ENCODE peak calls at places on chromosomes 11 and 22, in ten cellular contexts. G is heart left ventricle; D is GM10248; N is psoas muscle; W is activated naive CD4-positive, alpha-beta T cell treated with anti-CD3 and anti-CD28 coated beads, Interleukin-2, amount 10 ng/mL, durations not matched to agents 7 days and 5 days; O is T-helper 9 cell; H is HFF-Myc; C is hypothalamus; R is GF-D8; M is AG08396. S is an unnamed sample.

GRCh38 chr11:61290905-61291690 is 4.0 kb downstream of the VWCE start:
- DNase-seq in G (no peak), D (no peak), N (no peak), W (no peak), O (no peak), H (no peak), C (no peak), R (no peak), M (no peak), S (no peak)

GRCh38 chr11:84628871-84629625 is 998.1 kb downstream of the DLG2 start:
- DNase-seq in G (no peak), D (no peak), N (no peak), W (no peak), O (no peak), H (no peak), C (no peak), R (no peak), M (no peak), S (no peak)

GRCh38 chr22:23268139-23268712 is 87.9 kb downstream of the BCR start:
- DNase-seq in G (no peak), D (no peak), N (no peak), W (no peak), O (no peak), H (no peak), C (peak), R (no peak), M (no peak), S (no peak)

GRCh38 chr22:40345801-40346177 is 511 bp upstream of the ADSL start:
- DNase-seq in G (peak), D (peak), N (no peak), W (peak), O (peak), H (no peak), C (no peak), R (peak), M (peak), S (peak)

GRCh38 chr22:37443977-37444376 is 16.7 kb upstream of the ELFN2 start:
- DNase-seq in G (no peak), D (no peak), N (no peak), W (no peak), O (no peak), H (no peak), C (no peak), R (no peak), M (no peak), S (no peak)

GRCh38 chr11:62921573-62922188 is 518 bp upstream of the CHRM1 start:
- DNase-seq in G (no peak), D (no peak), N (no peak), W (no peak), O (no peak), H (no peak), C (no peak), R (no peak), M (peak), S (no peak)

GRCh38 chr11:120404495-120404894 is 68.3 kb downstream of the ARHGEF12 start:
- DNase-seq in G (no peak), D (no peak), N (no peak), W (no peak), O (no peak), H (no peak), C (no peak), R (no peak), M (no peak), S (no peak)

GRCh38 chr11:108592591-108593213 is 866 bp downstream of the EXPH5 start:
- DNase-seq in G (peak), D (peak), N (peak), W (peak), O (peak), H (no peak), C (peak), R (no peak), M (peak), S (peak)

GRCh38 chr22:37242395-37242918 is 1.6 kb downstream of the RAC2 start:
- DNase-seq in G (peak), D (peak), N (peak), W (peak), O (peak), H (no peak), C (peak), R (peak), M (no peak), S (peak)

GRCh38 chr22:22886546-22886945 is 1.1 kb upstream of the IGLL5 start:
- DNase-seq in G (no peak), D (no peak), N (no peak), W (no peak), O (no peak), H (no peak), C (no peak), R (no peak), M (no peak), S (no peak)

GRCh38 chr11:3104051-3104714 is 47.0 kb upstream of the CARS1 start:
- DNase-seq in G (no peak), D (no peak), N (no peak), W (no peak), O (no peak), H (no peak), C (no peak), R (no peak), M (no peak), S (no peak)

GRCh38 chr11:18046116-18046777 is at the start of gene TPH1:
- DNase-seq in G (peak), D (no peak), N (peak), W (no peak), O (no peak), H (no peak), C (no peak), R (no peak), M (peak), S (peak)

GRCh38 chr11:69213315-69213714 is 57.6 kb downstream of the SMIM38 start:
- DNase-seq in G (no peak), D (no peak), N (no peak), W (no peak), O (no peak), H (no peak), C (no peak), R (no peak), M (no peak), S (no peak)

GRCh38 chr11:108324587-108324986 is 101.7 kb downstream of the ATM start:
- DNase-seq in G (no peak), D (no peak), N (no peak), W (no peak), O (no peak), H (no peak), C (no peak), R (no peak), M (peak), S (no peak)

GRCh38 chr22:27995801-27996528 is 76.9 kb upstream of the PITPNB start:
- DNase-seq in G (no peak), D (no peak), N (no peak), W (peak), O (no peak), H (no peak), C (no peak), R (no peak), M (no peak), S (no peak)

GRCh38 chr11:23336961-23337360 is 476.7 kb upstream of the CCDC179 start:
- DNase-seq in G (no peak), D (no peak), N (no peak), W (no peak), O (no peak), H (no peak), C (no peak), R (no peak), M (peak), S (no peak)

GRCh38 chr22:22507743-22508273 is 734 bp downstream of the ZNF280B start:
- DNase-seq in G (no peak), D (no peak), N (no peak), W (no peak), O (no peak), H (no peak), C (no peak), R (no peak), M (no peak), S (no peak)